ENCODE peak calls at places on chromosomes 4 and X, in ten cellular contexts. E, C, B, W, X, D, O, J, L and G are unnamed samples. For H3K4me1, the result is how much of the 10 kb centered on the place peaks cover.

GRCh38 chrX:43949669-43950068 is 23.5 kb downstream of the NDP start:
- DNase-seq in E (peak), C (peak), B (no peak), W (peak), X (no peak), D (peak), O (no peak), J (peak), L (no peak), G (no peak)

GRCh38 chrX:10467793-10468192 is 152.6 kb downstream of the MID1 start:
- DNase-seq in E (no peak), C (no peak), B (no peak), W (no peak), X (no peak), D (no peak), O (no peak), J (no peak), L (no peak), G (no peak)

GRCh38 chr4:87118826-87119225 is 101.6 kb downstream of the KLHL8 start:
- DNase-seq in E (no peak), C (no peak), B (no peak), W (no peak), X (no peak), D (peak), O (no peak), J (no peak), L (no peak), G (no peak)

GRCh38 chr4:71229477-71230257 is 109.2 kb upstream of the SLC4A4 start:
- DNase-seq in E (no peak), C (no peak), B (no peak), W (no peak), X (no peak), D (peak), O (no peak), J (no peak), L (no peak), G (no peak)

GRCh38 chr4:108210989-108211725 is 42.4 kb upstream of the LEF1 start:
- DNase-seq in E (no peak), C (no peak), B (peak), W (no peak), X (no peak), D (no peak), O (no peak), J (no peak), L (no peak), G (no peak)

GRCh38 chr4:8837181-8837811 is 34.3 kb downstream of the HMX1 start:
- DNase-seq in E (no peak), C (no peak), B (no peak), W (no peak), X (peak), D (peak), O (peak), J (no peak), L (no peak), G (no peak)

GRCh38 chrX:11965436-11965835 is 172.8 kb upstream of the FRMPD4 start:
- DNase-seq in E (no peak), C (no peak), B (no peak), W (no peak), X (no peak), D (no peak), O (no peak), J (no peak), L (no peak), G (no peak)

GRCh38 chrX:119399772-119400101 is 601 bp downstream of the SLC25A43 start:
- DNase-seq in E (no peak), C (no peak), B (no peak), W (no peak), X (peak), D (no peak), O (no peak), J (no peak), L (no peak), G (no peak)

GRCh38 chr4:5631352-5632042 is 76.9 kb downstream of the EVC2 start:
- DNase-seq in E (no peak), C (no peak), B (no peak), W (no peak), X (no peak), D (no peak), O (no peak), J (no peak), L (no peak), G (no peak)

GRCh38 chr4:65865489-65865888 is 195.2 kb upstream of the EPHA5 start:
- DNase-seq in E (no peak), C (no peak), B (no peak), W (no peak), X (no peak), D (no peak), O (no peak), J (no peak), L (no peak), G (no peak)

GRCh38 chr4:71498002-71498401 is 159.2 kb downstream of the SLC4A4 start:
- DNase-seq in E (no peak), C (no peak), B (no peak), W (no peak), X (no peak), D (no peak), O (no peak), J (no peak), L (no peak), G (no peak)

GRCh38 chrX:45322820-45323219 is 122.1 kb upstream of the DIPK2B start:
- DNase-seq in E (no peak), C (no peak), B (peak), W (no peak), X (no peak), D (no peak), O (no peak), J (no peak), L (no peak), G (no peak)

GRCh38 chr4:26342328-26343040 is 21.7 kb downstream of the RBPJ start:
- DNase-seq in E (no peak), C (no peak), B (peak), W (no peak), X (no peak), D (no peak), O (no peak), J (no peak), L (no peak), G (no peak)

GRCh38 chrX:34734383-34734782 is 77.3 kb upstream of the TMEM47 start:
- DNase-seq in E (no peak), C (no peak), B (peak), W (no peak), X (no peak), D (no peak), O (no peak), J (no peak), L (no peak), G (no peak)

GRCh38 chr4:161664740-161665139 is 499.1 kb downstream of the FSTL5 start:
- DNase-seq in E (no peak), C (no peak), B (no peak), W (no peak), X (no peak), D (no peak), O (no peak), J (no peak), L (no peak), G (no peak)

GRCh38 chr4:82981116-82981515 is 29.5 kb downstream of the LIN54 start:
- DNase-seq in E (no peak), C (no peak), B (no peak), W (no peak), X (no peak), D (no peak), O (no peak), J (no peak), L (no peak), G (no peak)

GRCh38 chrX:107716045-107716684 is 59.4 kb downstream of the TSC22D3 start:
- DNase-seq in E (no peak), C (no peak), B (no peak), W (peak), X (peak), D (peak), O (no peak), J (no peak), L (peak), G (no peak)

GRCh38 chr4:100516225-100516624 is 1.6 kb downstream of the EMCN start:
- DNase-seq in E (no peak), C (no peak), B (no peak), W (no peak), X (no peak), D (no peak), O (no peak), J (no peak), L (no peak), G (no peak)
- H3K27ac ChIP-seq in E (peak), C (peak), B (no peak), W (no peak), X (peak), D (no peak), O (peak), J (peak), L (no peak), G (no peak)

GRCh38 chr4:158411180-158411721 is 110.4 kb upstream of the RXFP1 start:
- DNase-seq in E (no peak), C (no peak), B (no peak), W (no peak), X (no peak), D (peak), O (no peak), J (no peak), L (peak), G (no peak)
- H3K4me1 ChIP-seq in E (under half), C (under half), B (under half), W (under half), X (under half), D (under half), O (under half), J (under half), L (under half), G (under half)

GRCh38 chr4:47530801-47531200 is 45.7 kb downstream of the ATP10D start:
- DNase-seq in E (no peak), C (no peak), B (no peak), W (no peak), X (no peak), D (no peak), O (no peak), J (no peak), L (no peak), G (no peak)
- H3K27ac ChIP-seq in E (no peak), C (no peak), B (no peak), W (no peak), X (no peak), D (no peak), O (no peak), J (peak), L (no peak), G (no peak)

DNA sequence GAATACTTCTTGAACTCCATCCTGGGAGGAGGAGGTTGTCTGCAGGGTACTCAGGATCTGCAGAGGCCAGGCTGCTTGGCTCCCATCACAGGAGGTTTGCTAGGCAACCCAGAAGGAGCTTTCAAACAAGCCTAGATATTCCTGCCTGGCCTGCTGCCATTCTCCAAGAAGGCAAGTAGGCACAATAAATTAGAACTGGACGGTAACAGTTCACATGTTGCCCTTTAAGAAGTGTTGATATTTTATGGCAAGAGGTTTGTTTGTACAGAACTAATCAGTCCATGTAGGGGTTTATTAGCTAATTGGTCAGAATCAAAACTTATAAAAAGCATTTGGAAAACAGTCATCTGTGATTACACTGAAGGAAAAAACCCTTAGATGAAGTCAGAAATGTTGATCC is 39.3 kb downstream of the SYNPO2 start:
- DNase-seq in E (peak), C (peak), B (no peak), W (no peak), X (no peak), D (no peak), O (peak), J (peak), L (peak), G (no peak)
- H3K4me1 ChIP-seq in E (half or more), C (under half), B (under half), W (under half), X (under half), D (under half), O (under half), J (under half), L (under half), G (under half)

DNA sequence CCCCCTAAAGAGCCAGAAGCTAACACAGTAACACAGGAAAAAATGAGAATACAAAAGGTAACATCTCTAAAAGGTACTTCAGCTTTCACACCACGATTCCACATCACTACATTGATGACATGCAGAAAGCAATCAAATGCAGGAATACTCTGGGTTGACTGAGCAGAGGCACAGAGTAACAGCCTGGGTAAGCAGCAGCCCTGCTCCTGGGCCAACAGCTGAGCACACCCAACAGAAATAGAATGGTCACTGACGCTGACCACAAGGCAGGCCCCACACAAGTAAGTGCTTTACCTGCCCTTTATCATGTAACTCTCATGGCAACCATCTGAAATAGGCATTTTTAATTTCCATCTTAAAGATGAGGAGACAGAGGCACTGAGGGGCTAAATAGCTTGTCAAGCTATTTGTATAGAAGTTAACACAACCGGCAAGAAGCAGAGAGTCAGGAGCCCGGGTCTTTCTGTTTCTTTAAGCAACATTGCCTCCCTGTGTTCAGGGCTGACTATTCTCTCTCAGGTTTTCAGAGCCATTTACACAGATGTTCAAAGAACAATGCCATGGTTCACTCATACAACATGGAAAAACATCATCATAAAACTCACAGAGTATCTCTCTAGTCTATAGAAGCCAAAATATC is 168.9 kb downstream of the ZNF674 start:
- DNase-seq in E (no peak), C (no peak), B (peak), W (no peak), X (no peak), D (peak), O (no peak), J (no peak), L (no peak), G (no peak)
- H3K27ac ChIP-seq in E (no peak), C (no peak), B (peak), W (no peak), X (no peak), D (no peak), O (no peak), J (no peak), L (no peak), G (no peak)

DNA sequence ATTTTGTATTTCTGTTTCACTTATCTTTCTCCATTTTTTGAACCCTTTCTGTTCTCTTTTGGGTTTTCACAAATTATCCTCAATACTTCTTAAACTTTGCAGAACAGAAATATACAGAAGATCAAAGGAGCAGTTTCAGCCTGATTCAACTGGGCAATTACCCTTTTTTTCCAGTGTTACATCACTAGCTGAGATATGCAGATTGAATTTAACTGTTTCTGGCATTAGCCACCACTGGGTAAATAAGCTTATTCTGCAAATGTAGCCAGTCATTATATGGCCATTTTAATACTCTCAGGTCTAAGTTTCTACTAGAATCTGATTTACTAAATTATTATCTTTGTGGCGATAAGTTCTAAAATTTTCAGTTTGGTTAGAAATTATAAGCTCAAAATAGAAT is 66.9 kb upstream of the GRID2 start:
- DNase-seq in E (no peak), C (no peak), B (no peak), W (no peak), X (no peak), D (no peak), O (no peak), J (no peak), L (no peak), G (no peak)
- H3K4me1 ChIP-seq in E (under half), C (under half), B (under half), W (under half), X (under half), D (under half), O (under half), J (under half), L (under half), G (under half)

DNA sequence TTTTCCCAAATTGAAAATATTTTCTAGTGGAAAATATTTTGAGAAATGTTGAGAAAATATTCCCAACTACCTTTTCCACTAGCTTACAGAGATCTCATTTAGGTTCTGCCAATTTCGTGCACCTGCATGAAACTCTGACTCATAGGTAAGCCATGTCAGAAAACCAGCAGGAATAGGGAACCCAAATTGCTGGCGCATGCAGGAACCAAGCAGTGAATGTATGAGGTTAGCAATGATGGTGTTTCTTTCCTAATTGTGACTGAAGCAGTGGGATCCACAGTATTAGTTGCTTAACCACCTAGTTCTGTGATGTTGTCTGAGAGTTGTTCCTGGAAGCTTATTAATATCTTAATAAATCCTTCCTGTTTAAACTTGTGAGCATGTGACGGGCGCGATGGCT is 381.0 kb upstream of the TRAM1L1 start:
- DNase-seq in E (no peak), C (no peak), B (peak), W (no peak), X (no peak), D (peak), O (no peak), J (no peak), L (no peak), G (no peak)
- H3K27ac ChIP-seq in E (no peak), C (no peak), B (peak), W (no peak), X (no peak), D (no peak), O (no peak), J (no peak), L (no peak), G (no peak)